ENCODE peak calls at places on chromosomes 4 and X, in four cellular contexts. Y is HepG2, U is H1, I is SK-N-SH. W is an unnamed sample.

GRCh38 chr4:21678711-21679110 is 269.9 kb downstream of the KCNIP4 start:
- DNase-seq in I (no peak), Y (no peak), U (no peak), W (no peak)

GRCh38 chr4:15469402-15470148 is at the start of gene CC2D2A:
- DNase-seq in Y (no peak), I (peak), U (no peak), W (no peak)

GRCh38 chr4:127781303-127782024 is 658 bp upstream of the HSPA4L start:
- DNase-seq in I (peak), Y (no peak), U (no peak), W (no peak)

GRCh38 chr4:75003979-75004378 is 71.1 kb downstream of the PARM1 start:
- DNase-seq in Y (no peak), I (no peak), U (no peak), W (no peak)

GRCh38 chrX:15820106-15821073 is 30.1 kb downstream of the ZRSR2 start:
- DNase-seq in Y (no peak), I (no peak), U (no peak), W (no peak)

GRCh38 chr4:123474817-123475216 is 78.2 kb downstream of the SPRY1 start:
- DNase-seq in Y (no peak), U (no peak), I (no peak), W (no peak)

GRCh38 chr4:85420831-85421230 is 54.1 kb upstream of the ARHGAP24 start:
- DNase-seq in Y (no peak), U (no peak), I (no peak), W (no peak)

GRCh38 chr4:149927514-149927913 is 111.9 kb upstream of the IQCM start:
- DNase-seq in I (no peak), Y (no peak), U (no peak), W (no peak)

GRCh38 chr4:85779165-85779564 is 304.2 kb downstream of the ARHGAP24 start:
- DNase-seq in U (no peak), Y (no peak), I (no peak), W (no peak)

GRCh38 chrX:53684415-53685192 is 1.9 kb downstream of the HUWE1 start:
- DNase-seq in U (no peak), I (no peak), Y (no peak), W (no peak)

GRCh38 chrX:118574666-118575065 is 79.1 kb downstream of the DOCK11 start:
- DNase-seq in U (no peak), I (no peak), Y (no peak), W (no peak)

GRCh38 chrX:16999275-16999674 is 52.8 kb downstream of the REPS2 start:
- DNase-seq in I (peak), Y (no peak), U (no peak), W (no peak)

GRCh38 chrX:150899191-150899757 is 806 bp upstream of the CD99L2 start:
- DNase-seq in I (peak), Y (no peak), U (no peak), W (no peak)

GRCh38 chr4:172095161-172095560 is 282.0 kb downstream of the GALNTL6 start:
- DNase-seq in U (no peak), I (no peak), Y (no peak), W (no peak)

GRCh38 chr4:20618010-20618409 is 82.2 kb upstream of the PACRGL start:
- DNase-seq in Y (no peak), I (no peak), U (no peak), W (no peak)

GRCh38 chr4:152951348-152951747 is 15.2 kb downstream of the FHDC1 start:
- DNase-seq in Y (peak), U (no peak), I (no peak), W (no peak)

GRCh38 chr4:30882995-30883675 is 163.0 kb downstream of the PCDH7 start:
- DNase-seq in U (no peak), I (no peak), Y (no peak), W (no peak)

GRCh38 chrX:40169193-40170086 is 71.7 kb upstream of the BCOR start:
- DNase-seq in Y (peak), I (peak), U (peak), W (no peak)

GRCh38 chr4:167622481-167623240 is 388.4 kb upstream of the SPOCK3 start:
- DNase-seq in I (peak), Y (peak), U (no peak), W (no peak)

GRCh38 chr4:128861856-128862518 is 52.5 kb downstream of the JADE1 start:
- DNase-seq in I (no peak), U (no peak), Y (no peak), W (no peak)

GRCh38 chr4:90537491-90537890 is 410.3 kb downstream of the CCSER1 start:
- DNase-seq in U (no peak), I (no peak), Y (no peak), W (no peak)

GRCh38 chrX:63809158-63809557 is 24.1 kb upstream of the ARHGEF9 start:
- DNase-seq in I (no peak), Y (no peak), U (no peak), W (no peak)

GRCh38 chr4:28287837-28288236 is 1427.2 kb downstream of the STIM2 start:
- DNase-seq in Y (no peak), U (no peak), I (no peak), W (no peak)

GRCh38 chr4:22063613-22064012 is 115.0 kb upstream of the KCNIP4 start:
- DNase-seq in U (no peak), I (no peak), Y (no peak), W (no peak)

GRCh38 chr4:16582526-16582925 is 315.9 kb downstream of the LDB2 start:
- DNase-seq in I (peak), U (peak), Y (no peak), W (no peak)

GRCh38 chr4:86089053-86089452 is 270.8 kb downstream of the MAPK10 start:
- DNase-seq in I (no peak), U (no peak), Y (no peak), W (no peak)

GRCh38 chrX:123860506-123860840 is 620 bp downstream of the XIAP start:
- DNase-seq in Y (peak), U (no peak), I (peak), W (peak)

GRCh38 chrX:48761674-48762471 is at the start of gene GLOD5:
- DNase-seq in I (peak), U (peak), Y (peak), W (no peak)

GRCh38 chrX:132480581-132481203 is 8.1 kb downstream of the MBNL3 start:
- DNase-seq in U (no peak), Y (peak), I (no peak), W (peak)

GRCh38 chr4:159526172-159526571 is 423.3 kb downstream of the RAPGEF2 start:
- DNase-seq in Y (no peak), U (no peak), I (no peak), W (no peak)

GRCh38 chr4:150402968-150403367 is 179.0 kb upstream of the MAB21L2 start:
- DNase-seq in Y (no peak), U (no peak), I (peak), W (no peak)

DNA sequence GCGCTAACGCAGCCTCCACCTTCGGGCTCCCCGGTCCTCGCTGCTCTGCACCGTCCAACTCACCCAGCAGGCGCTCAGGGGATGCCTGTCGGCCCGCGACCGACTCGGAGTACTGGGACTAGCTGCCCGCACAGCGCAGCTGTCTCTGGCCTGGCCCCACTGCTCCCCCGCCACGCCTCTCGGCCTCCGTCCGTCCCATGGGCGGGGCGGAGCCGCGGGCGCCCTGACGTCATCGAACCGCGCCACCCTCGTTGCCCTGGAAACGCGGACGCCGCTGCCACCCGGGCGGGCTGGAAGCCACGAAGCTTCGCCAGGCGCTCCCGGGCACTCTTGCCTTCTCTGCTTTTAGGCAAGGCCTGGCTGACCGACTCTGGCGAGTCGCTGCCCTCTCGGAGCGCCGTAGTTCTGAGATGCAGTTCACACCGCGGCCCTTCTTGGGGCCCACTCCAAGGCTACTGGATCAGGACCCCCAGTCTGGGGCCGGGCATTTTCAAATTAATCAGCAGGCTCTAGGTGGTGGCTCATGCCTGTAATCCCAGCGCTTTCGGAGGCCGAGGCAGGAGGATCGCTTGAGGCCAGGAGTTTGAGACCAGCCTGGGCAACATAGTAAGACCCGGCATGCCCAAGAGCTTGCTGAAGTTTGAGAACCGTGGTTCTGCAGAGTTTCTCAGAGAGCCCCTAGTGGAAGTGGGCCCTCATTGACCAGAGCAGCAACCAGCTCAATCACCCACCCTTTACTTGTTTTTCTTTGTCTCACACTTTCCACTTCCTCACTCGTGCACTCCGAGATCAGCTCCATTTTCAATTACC is 12.0 kb downstream of the ACOX3 start:
- DNase-seq in Y (peak), U (peak), I (peak), W (peak)
- TF ChIP-seq TCF12 in Y (no peak), U (no peak), I (peak), W (peak)

GRCh38 chr4:13645075-13645474 is 17.6 kb upstream of the BOD1L1 start:
- DNase-seq in I (no peak), Y (no peak), U (no peak), W (no peak)
- TF ChIP-seq USF2 in I (no peak), Y (no peak), U (no peak), W (no peak)

GRCh38 chr4:3760833-3761232 is 5.4 kb upstream of the ADRA2C start:
- DNase-seq in I (no peak), U (no peak), Y (no peak), W (no peak)
- TF ChIP-seq TCF12 in I (no peak), U (no peak), Y (no peak), W (no peak)

DNA sequence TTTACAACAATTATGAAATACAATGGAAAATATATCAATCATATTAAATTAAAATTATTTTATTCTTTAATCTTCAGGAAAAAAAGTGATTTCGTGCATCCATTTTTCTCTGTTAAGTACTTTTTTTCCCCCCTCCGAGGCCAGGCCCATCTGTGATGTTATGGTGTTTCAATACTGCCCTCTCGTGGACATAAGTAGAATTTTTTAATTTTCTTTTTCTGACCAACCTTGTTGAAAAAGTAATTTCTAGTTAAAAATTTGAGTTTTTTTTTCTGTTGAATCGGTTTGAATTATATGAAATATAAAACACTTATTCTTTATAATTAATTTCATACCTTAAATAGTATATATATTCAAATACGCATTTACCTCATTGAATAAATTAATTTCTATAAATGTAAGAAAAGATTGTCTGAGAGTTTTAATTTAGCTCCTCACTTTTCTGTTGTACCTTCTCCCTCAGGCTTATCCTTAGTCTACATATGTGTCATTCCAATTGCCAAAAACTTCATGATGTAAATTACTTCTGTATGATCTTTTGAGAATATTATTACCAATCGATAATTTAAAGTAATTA is 175.8 kb upstream of the TECRL start:
- DNase-seq in U (no peak), I (peak), Y (peak), W (no peak)
- TF ChIP-seq USF2 in U (no peak), I (no peak), Y (no peak), W (no peak)

GRCh38 chr4:76549765-76550164 is 114.7 kb downstream of the SHROOM3 start:
- DNase-seq in I (no peak), U (no peak), Y (no peak), W (no peak)

GRCh38 chr4:76550966-76551780 is 116.1 kb downstream of the SHROOM3 start:
- DNase-seq in Y (no peak), U (no peak), I (no peak), W (no peak)

GRCh38 chr4:76559236-76560071 is 124.4 kb downstream of the SHROOM3 start:
- DNase-seq in Y (no peak), I (no peak), U (no peak), W (no peak)

GRCh38 chr4:76558391-76559235 is 123.6 kb downstream of the SHROOM3 start:
- DNase-seq in U (no peak), Y (no peak), I (no peak), W (no peak)

DNA sequence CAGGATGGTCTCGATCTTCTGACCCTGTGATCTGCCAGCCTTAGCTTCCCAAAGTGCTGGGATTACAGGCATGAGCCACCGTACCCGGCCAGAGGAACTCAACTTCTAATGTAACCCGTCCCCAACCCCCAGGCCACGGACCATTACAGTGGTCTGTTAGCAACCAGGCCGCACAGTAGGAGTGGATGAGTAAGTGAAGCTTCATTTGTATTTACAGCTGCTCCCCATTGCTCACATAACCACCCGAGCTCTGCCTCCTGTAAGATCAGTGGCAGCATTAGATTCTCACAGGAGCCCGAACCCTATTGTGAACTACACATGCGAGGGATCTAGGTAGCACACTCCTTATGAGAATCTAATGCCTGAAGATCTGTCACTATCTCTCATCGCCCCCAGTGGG is 119.6 kb downstream of the SHROOM3 start:
- DNase-seq in I (no peak), U (no peak), Y (no peak), W (no peak)
- TF ChIP-seq TCF12 in I (no peak), U (no peak), Y (no peak), W (no peak)

GRCh38 chr4:76969941-76970529 is 20.5 kb downstream of the SEPTIN11 start:
- DNase-seq in I (no peak), U (no peak), Y (no peak), W (no peak)
- TF ChIP-seq USF2 in I (no peak), U (no peak), Y (no peak), W (no peak)

GRCh38 chr4:72468904-72469502 is 100.0 kb downstream of the ADAMTS3 start:
- DNase-seq in Y (peak), U (no peak), I (no peak), W (no peak)
- TF ChIP-seq TCF12 in Y (no peak), U (no peak), I (no peak), W (no peak)

DNA sequence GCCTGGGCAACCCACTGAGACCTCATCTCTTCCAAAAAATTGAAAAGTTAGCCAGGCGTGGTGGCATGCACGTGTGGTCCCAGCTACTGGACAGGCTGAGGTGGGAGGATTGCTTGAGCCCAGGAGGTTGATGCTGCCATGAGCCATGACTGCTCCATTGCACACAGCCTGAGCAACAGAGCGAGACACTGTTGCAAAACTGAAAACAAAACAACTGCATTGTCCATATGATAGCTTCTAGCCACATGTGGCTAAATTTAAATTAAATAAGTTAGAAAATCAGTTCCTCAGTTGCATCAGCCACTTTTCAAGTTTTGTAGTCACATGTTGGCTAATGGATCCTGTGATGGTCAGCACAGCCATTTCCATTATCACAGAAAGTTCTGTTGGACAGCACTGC is 67.9 kb downstream of the GAB1 start:
- DNase-seq in U (no peak), Y (no peak), I (no peak), W (peak)
- TF ChIP-seq USF2 in U (no peak), Y (no peak), I (no peak), W (no peak)